ENCODE peak calls at places on chromosomes 3 and 15, in six cellular contexts. One of them, this sample, is unnamed.

GRCh38 chr3:151918253-151919029 is 45.0 kb downstream of the SUCNR1 start:
- DNase-seq in T follicular helper cell: no peak
- DNase-seq in T-helper 9 cell: no peak
- DNase-seq in stomach: no peak
- DNase-seq in stimulated activated naive CD8-positive, alpha-beta T cell treated with anti-CD3 and anti-CD28 coated beads, Interleukin-15, amount 100 ng/mL, for 72 hours: no peak
- DNase-seq in NCI-H524: peak
- DNase-seq in this sample: no peak

GRCh38 chr3:113329757-113330156 is 111.5 kb downstream of the CFAP44 start:
- DNase-seq in T follicular helper cell: no peak
- DNase-seq in stomach: no peak
- DNase-seq in T-helper 9 cell: no peak
- DNase-seq in NCI-H524: no peak
- DNase-seq in stimulated activated naive CD8-positive, alpha-beta T cell treated with anti-CD3 and anti-CD28 coated beads, Interleukin-15, amount 100 ng/mL, for 72 hours: no peak
- DNase-seq in this sample: no peak

GRCh38 chr15:48478581-48478980 is 147.4 kb downstream of the DUT start:
- DNase-seq in T follicular helper cell: no peak
- DNase-seq in stimulated activated naive CD8-positive, alpha-beta T cell treated with anti-CD3 and anti-CD28 coated beads, Interleukin-15, amount 100 ng/mL, for 72 hours: no peak
- DNase-seq in NCI-H524: no peak
- DNase-seq in stomach: no peak
- DNase-seq in T-helper 9 cell: no peak
- DNase-seq in this sample: no peak

GRCh38 chr15:62469874-62470688 is 305.0 kb upstream of the C2CD4B start:
- DNase-seq in stomach: no peak
- DNase-seq in NCI-H524: no peak
- DNase-seq in stimulated activated naive CD8-positive, alpha-beta T cell treated with anti-CD3 and anti-CD28 coated beads, Interleukin-15, amount 100 ng/mL, for 72 hours: no peak
- DNase-seq in T-helper 9 cell: no peak
- DNase-seq in T follicular helper cell: no peak
- DNase-seq in this sample: no peak

GRCh38 chr3:135762188-135762853 is 203.2 kb upstream of the PPP2R3A start:
- DNase-seq in NCI-H524: peak
- DNase-seq in T-helper 9 cell: no peak
- DNase-seq in T follicular helper cell: no peak
- DNase-seq in stomach: no peak
- DNase-seq in stimulated activated naive CD8-positive, alpha-beta T cell treated with anti-CD3 and anti-CD28 coated beads, Interleukin-15, amount 100 ng/mL, for 72 hours: no peak
- DNase-seq in this sample: no peak

GRCh38 chr15:34013746-34014145 is 25.3 kb downstream of the AVEN start:
- DNase-seq in stimulated activated naive CD8-positive, alpha-beta T cell treated with anti-CD3 and anti-CD28 coated beads, Interleukin-15, amount 100 ng/mL, for 72 hours: no peak
- DNase-seq in T follicular helper cell: no peak
- DNase-seq in T-helper 9 cell: no peak
- DNase-seq in stomach: no peak
- DNase-seq in NCI-H524: no peak
- DNase-seq in this sample: no peak

GRCh38 chr3:55270976-55271375 is 216.1 kb downstream of the WNT5A start:
- DNase-seq in T follicular helper cell: no peak
- DNase-seq in stomach: no peak
- DNase-seq in NCI-H524: no peak
- DNase-seq in T-helper 9 cell: no peak
- DNase-seq in stimulated activated naive CD8-positive, alpha-beta T cell treated with anti-CD3 and anti-CD28 coated beads, Interleukin-15, amount 100 ng/mL, for 72 hours: no peak
- DNase-seq in this sample: no peak

GRCh38 chr15:52370010-52370409 is 74.4 kb upstream of the MYO5C start:
- DNase-seq in NCI-H524: no peak
- DNase-seq in T follicular helper cell: no peak
- DNase-seq in stimulated activated naive CD8-positive, alpha-beta T cell treated with anti-CD3 and anti-CD28 coated beads, Interleukin-15, amount 100 ng/mL, for 72 hours: no peak
- DNase-seq in T-helper 9 cell: no peak
- DNase-seq in stomach: no peak
- DNase-seq in this sample: no peak

GRCh38 chr15:45134682-45135604 is 5.1 kb downstream of the DUOX1 start:
- DNase-seq in T-helper 9 cell: no peak
- DNase-seq in stomach: peak
- DNase-seq in T follicular helper cell: no peak
- DNase-seq in stimulated activated naive CD8-positive, alpha-beta T cell treated with anti-CD3 and anti-CD28 coated beads, Interleukin-15, amount 100 ng/mL, for 72 hours: no peak
- DNase-seq in NCI-H524: no peak
- DNase-seq in this sample: no peak

GRCh38 chr15:68500363-68501317 is 68.7 kb upstream of the ITGA11 start:
- DNase-seq in T follicular helper cell: no peak
- DNase-seq in NCI-H524: no peak
- DNase-seq in stomach: no peak
- DNase-seq in stimulated activated naive CD8-positive, alpha-beta T cell treated with anti-CD3 and anti-CD28 coated beads, Interleukin-15, amount 100 ng/mL, for 72 hours: no peak
- DNase-seq in T-helper 9 cell: no peak
- DNase-seq in this sample: no peak

GRCh38 chr3:50158747-50159146 is 3.6 kb downstream of the SEMA3F start:
- DNase-seq in stomach: no peak
- DNase-seq in T follicular helper cell: no peak
- DNase-seq in NCI-H524: no peak
- DNase-seq in stimulated activated naive CD8-positive, alpha-beta T cell treated with anti-CD3 and anti-CD28 coated beads, Interleukin-15, amount 100 ng/mL, for 72 hours: no peak
- DNase-seq in T-helper 9 cell: no peak
- DNase-seq in this sample: no peak

GRCh38 chr3:57700737-57701136 is 7.9 kb upstream of the DENND6A start:
- DNase-seq in NCI-H524: no peak
- DNase-seq in T follicular helper cell: no peak
- DNase-seq in stomach: no peak
- DNase-seq in T-helper 9 cell: no peak
- DNase-seq in stimulated activated naive CD8-positive, alpha-beta T cell treated with anti-CD3 and anti-CD28 coated beads, Interleukin-15, amount 100 ng/mL, for 72 hours: no peak
- DNase-seq in this sample: no peak

GRCh38 chr15:100263721-100264455 is 77.9 kb downstream of the ADAMTS17 start:
- DNase-seq in stomach: peak
- DNase-seq in T follicular helper cell: no peak
- DNase-seq in NCI-H524: no peak
- DNase-seq in T-helper 9 cell: no peak
- DNase-seq in stimulated activated naive CD8-positive, alpha-beta T cell treated with anti-CD3 and anti-CD28 coated beads, Interleukin-15, amount 100 ng/mL, for 72 hours: no peak
- DNase-seq in this sample: no peak

GRCh38 chr3:152943645-152944044 is 108.7 kb downstream of the P2RY1 start:
- DNase-seq in stimulated activated naive CD8-positive, alpha-beta T cell treated with anti-CD3 and anti-CD28 coated beads, Interleukin-15, amount 100 ng/mL, for 72 hours: no peak
- DNase-seq in T follicular helper cell: no peak
- DNase-seq in stomach: no peak
- DNase-seq in T-helper 9 cell: no peak
- DNase-seq in NCI-H524: no peak
- DNase-seq in this sample: no peak

GRCh38 chr3:188468672-188469071 is 314.7 kb downstream of the LPP start:
- DNase-seq in T-helper 9 cell: no peak
- DNase-seq in T follicular helper cell: no peak
- DNase-seq in NCI-H524: peak
- DNase-seq in stomach: no peak
- DNase-seq in stimulated activated naive CD8-positive, alpha-beta T cell treated with anti-CD3 and anti-CD28 coated beads, Interleukin-15, amount 100 ng/mL, for 72 hours: no peak
- DNase-seq in this sample: no peak

GRCh38 chr3:129622933-129623332 is 16.5 kb upstream of the PLXND1 start:
- DNase-seq in NCI-H524: no peak
- DNase-seq in T-helper 9 cell: no peak
- DNase-seq in stimulated activated naive CD8-positive, alpha-beta T cell treated with anti-CD3 and anti-CD28 coated beads, Interleukin-15, amount 100 ng/mL, for 72 hours: no peak
- DNase-seq in stomach: no peak
- DNase-seq in T follicular helper cell: no peak
- DNase-seq in this sample: no peak

GRCh38 chr3:29627136-29628117 is 346.6 kb downstream of the RBMS3 start:
- DNase-seq in stomach: no peak
- DNase-seq in T-helper 9 cell: no peak
- DNase-seq in NCI-H524: no peak
- DNase-seq in T follicular helper cell: no peak
- DNase-seq in stimulated activated naive CD8-positive, alpha-beta T cell treated with anti-CD3 and anti-CD28 coated beads, Interleukin-15, amount 100 ng/mL, for 72 hours: no peak
- DNase-seq in this sample: no peak

GRCh38 chr3:134080761-134081160 is 51.0 kb upstream of the SLCO2A1 start:
- DNase-seq in stomach: no peak
- DNase-seq in stimulated activated naive CD8-positive, alpha-beta T cell treated with anti-CD3 and anti-CD28 coated beads, Interleukin-15, amount 100 ng/mL, for 72 hours: no peak
- DNase-seq in NCI-H524: no peak
- DNase-seq in T-helper 9 cell: no peak
- DNase-seq in T follicular helper cell: no peak
- DNase-seq in this sample: no peak

GRCh38 chr3:25906132-25906906 is 116.4 kb downstream of the OXSM start:
- DNase-seq in T follicular helper cell: no peak
- DNase-seq in NCI-H524: no peak
- DNase-seq in T-helper 9 cell: no peak
- DNase-seq in stimulated activated naive CD8-positive, alpha-beta T cell treated with anti-CD3 and anti-CD28 coated beads, Interleukin-15, amount 100 ng/mL, for 72 hours: no peak
- DNase-seq in stomach: no peak
- DNase-seq in this sample: no peak

GRCh38 chr3:155244699-155245098 is 48.8 kb downstream of the STRIT1 start:
- DNase-seq in stimulated activated naive CD8-positive, alpha-beta T cell treated with anti-CD3 and anti-CD28 coated beads, Interleukin-15, amount 100 ng/mL, for 72 hours: no peak
- DNase-seq in T follicular helper cell: no peak
- DNase-seq in T-helper 9 cell: no peak
- DNase-seq in stomach: no peak
- DNase-seq in NCI-H524: no peak
- DNase-seq in this sample: no peak

GRCh38 chr3:38738630-38739395 is 77.2 kb downstream of the SCN10A start:
- DNase-seq in NCI-H524: peak
- DNase-seq in stomach: no peak
- DNase-seq in T-helper 9 cell: no peak
- DNase-seq in stimulated activated naive CD8-positive, alpha-beta T cell treated with anti-CD3 and anti-CD28 coated beads, Interleukin-15, amount 100 ng/mL, for 72 hours: peak
- DNase-seq in T follicular helper cell: no peak
- DNase-seq in this sample: no peak

GRCh38 chr15:63583027-63583426 is 14.2 kb upstream of the FBXL22 start:
- DNase-seq in stimulated activated naive CD8-positive, alpha-beta T cell treated with anti-CD3 and anti-CD28 coated beads, Interleukin-15, amount 100 ng/mL, for 72 hours: no peak
- DNase-seq in T follicular helper cell: no peak
- DNase-seq in T-helper 9 cell: no peak
- DNase-seq in NCI-H524: peak
- DNase-seq in stomach: no peak
- DNase-seq in this sample: no peak

GRCh38 chr15:25766421-25766820 is 96.7 kb downstream of the ATP10A start:
- DNase-seq in NCI-H524: peak
- DNase-seq in T-helper 9 cell: no peak
- DNase-seq in stimulated activated naive CD8-positive, alpha-beta T cell treated with anti-CD3 and anti-CD28 coated beads, Interleukin-15, amount 100 ng/mL, for 72 hours: no peak
- DNase-seq in stomach: no peak
- DNase-seq in T follicular helper cell: no peak
- DNase-seq in this sample: no peak

GRCh38 chr3:99114565-99115291 is 213.2 kb upstream of the DCBLD2 start:
- DNase-seq in stomach: no peak
- DNase-seq in T follicular helper cell: no peak
- DNase-seq in stimulated activated naive CD8-positive, alpha-beta T cell treated with anti-CD3 and anti-CD28 coated beads, Interleukin-15, amount 100 ng/mL, for 72 hours: no peak
- DNase-seq in T-helper 9 cell: no peak
- DNase-seq in NCI-H524: peak
- DNase-seq in this sample: no peak

GRCh38 chr3:142609136-142609535 is 12.9 kb downstream of the PLS1 start:
- DNase-seq in stimulated activated naive CD8-positive, alpha-beta T cell treated with anti-CD3 and anti-CD28 coated beads, Interleukin-15, amount 100 ng/mL, for 72 hours: no peak
- DNase-seq in NCI-H524: no peak
- DNase-seq in stomach: no peak
- DNase-seq in T follicular helper cell: no peak
- DNase-seq in T-helper 9 cell: no peak
- DNase-seq in this sample: no peak

GRCh38 chr15:48360841-48361240 is 29.6 kb downstream of the DUT start:
- DNase-seq in stimulated activated naive CD8-positive, alpha-beta T cell treated with anti-CD3 and anti-CD28 coated beads, Interleukin-15, amount 100 ng/mL, for 72 hours: no peak
- DNase-seq in NCI-H524: peak
- DNase-seq in T-helper 9 cell: no peak
- DNase-seq in T follicular helper cell: no peak
- DNase-seq in stomach: no peak
- DNase-seq in this sample: no peak

GRCh38 chr3:94115482-94115881 is 52.6 kb downstream of the NSUN3 start:
- DNase-seq in NCI-H524: peak
- DNase-seq in stomach: no peak
- DNase-seq in T-helper 9 cell: no peak
- DNase-seq in stimulated activated naive CD8-positive, alpha-beta T cell treated with anti-CD3 and anti-CD28 coated beads, Interleukin-15, amount 100 ng/mL, for 72 hours: no peak
- DNase-seq in T follicular helper cell: no peak
- DNase-seq in this sample: no peak

GRCh38 chr3:49914906-49915305 is 11.2 kb upstream of the MST1R start:
- DNase-seq in stimulated activated naive CD8-positive, alpha-beta T cell treated with anti-CD3 and anti-CD28 coated beads, Interleukin-15, amount 100 ng/mL, for 72 hours: no peak
- DNase-seq in T follicular helper cell: no peak
- DNase-seq in NCI-H524: peak
- DNase-seq in stomach: no peak
- DNase-seq in T-helper 9 cell: no peak
- DNase-seq in this sample: no peak

This sample was measured in T-helper 22 cell.